ENCODE peak calls at places on chromosomes 5 and 9, in four cellular contexts. Z is HepG2, I is GM12878, S is H1. G is an unnamed sample. For H3K27me3, the result is how much of the 10 kb centered on the place peaks cover.

GRCh38 chr9:112135706-112136105 is 39.4 kb downstream of the SUSD1 start:
- DNase-seq in S (no peak), Z (no peak), I (no peak), G (no peak)

GRCh38 chr5:79878721-79879336 is 112.2 kb downstream of the MTX3 start:
- DNase-seq in Z (peak), S (peak), I (no peak), G (peak)

GRCh38 chr5:145752947-145753346 is 82.2 kb downstream of the PRELID2 start:
- DNase-seq in S (no peak), Z (no peak), I (no peak), G (no peak)

GRCh38 chr5:117131048-117131679 is 556.5 kb upstream of the SEMA6A start:
- DNase-seq in S (no peak), Z (no peak), I (peak), G (no peak)

GRCh38 chr9:113998114-113998513 is 80.0 kb downstream of the AMBP start:
- DNase-seq in Z (no peak), I (no peak), S (no peak), G (no peak)

GRCh38 chr5:71899865-71900342 is 180.8 kb downstream of the CARTPT start:
- DNase-seq in Z (no peak), I (no peak), S (no peak), G (no peak)

GRCh38 chr5:139650689-139651501 is 2.7 kb downstream of the CXXC5 start:
- DNase-seq in S (no peak), Z (peak), I (no peak), G (no peak)

GRCh38 chr9:94949330-94949729 is 222.8 kb downstream of the AOPEP start:
- DNase-seq in I (no peak), S (no peak), Z (no peak), G (no peak)

GRCh38 chr5:14776640-14777039 is 94.9 kb downstream of the ANKH start:
- DNase-seq in Z (no peak), I (no peak), S (no peak), G (no peak)
- H3K4me3 ChIP-seq in Z (no peak), I (no peak), S (no peak), G (no peak)

GRCh38 chr5:180521591-180521990 is 27.4 kb downstream of the CNOT6 start:
- DNase-seq in Z (no peak), I (no peak), S (no peak), G (no peak)

GRCh38 chr5:180521101-180521500 is 26.9 kb downstream of the CNOT6 start:
- DNase-seq in I (no peak), S (no peak), Z (no peak), G (no peak)

GRCh38 chr5:180516440-180516839 is 22.3 kb downstream of the CNOT6 start:
- DNase-seq in I (no peak), Z (no peak), S (no peak), G (no peak)

GRCh38 chr5:180522350-180522749 is 28.2 kb downstream of the CNOT6 start:
- DNase-seq in S (no peak), Z (no peak), I (no peak), G (no peak)

GRCh38 chr5:180519098-180519497 is 24.9 kb downstream of the CNOT6 start:
- DNase-seq in Z (no peak), S (no peak), I (no peak), G (no peak)
- H3K27me3 ChIP-seq in Z (under half), S (under half), I (under half), G (under half)

GRCh38 chr5:180498378-180498777 is 4.2 kb downstream of the CNOT6 start:
- DNase-seq in I (no peak), S (no peak), Z (no peak), G (no peak)
- TF ChIP-seq SUZ12 in I (no peak), S (no peak), Z (no peak), G (no peak)

GRCh38 chr5:157379983-157380382 is 80.0 kb upstream of the NIPAL4 start:
- DNase-seq in Z (no peak), I (no peak), S (no peak), G (no peak)

GRCh38 chr5:157381746-157382145 is 78.3 kb upstream of the NIPAL4 start:
- DNase-seq in S (no peak), I (no peak), Z (no peak), G (no peak)

GRCh38 chr5:157384971-157385709 is 74.9 kb upstream of the NIPAL4 start:
- DNase-seq in I (no peak), Z (no peak), S (peak), G (peak)

GRCh38 chr5:157387164-157387563 is 72.8 kb upstream of the NIPAL4 start:
- DNase-seq in S (no peak), I (no peak), Z (peak), G (no peak)

DNA sequence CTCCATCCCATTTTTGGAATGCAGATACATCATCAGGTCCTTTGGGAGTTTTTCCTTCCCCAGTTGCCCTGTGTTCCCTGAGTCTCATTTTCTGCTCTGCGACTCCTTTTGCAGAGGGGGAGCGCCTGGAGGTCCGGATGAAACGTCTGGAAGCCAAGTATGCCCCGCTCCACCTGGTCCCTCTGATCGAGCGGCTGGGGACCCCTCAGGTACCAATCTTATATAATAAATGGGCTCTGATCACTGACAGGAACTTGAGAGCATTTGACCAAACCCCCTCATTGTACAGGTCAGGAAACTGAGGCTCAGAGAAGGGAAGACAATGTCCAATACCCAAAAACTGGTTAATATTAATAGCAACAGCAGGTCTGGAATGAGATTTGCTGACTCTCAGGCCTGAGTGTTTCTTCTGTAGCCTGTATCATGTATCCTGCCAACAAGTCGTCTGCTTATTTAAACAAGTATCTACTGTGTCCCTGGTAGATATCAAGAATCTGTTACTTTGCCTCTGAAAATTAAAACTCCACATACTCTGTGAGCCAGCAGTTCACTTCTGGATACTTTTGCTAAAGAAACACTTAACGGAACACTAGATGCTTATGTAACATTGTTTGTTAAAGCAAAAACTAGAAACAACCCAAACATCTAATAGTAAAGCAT is 76.7 kb upstream of the NIPAL4 start:
- DNase-seq in Z (no peak), I (no peak), S (no peak), G (no peak)
- H3K4me3 ChIP-seq in Z (no peak), I (no peak), S (no peak), G (no peak)

G was measured in NT2/D1.